ENCODE peak calls at places on chromosomes 7 and 10, in four cellular contexts. Z, I, Q and Y are unnamed samples.

GRCh38 chr7:98294798-98295382 is 13.4 kb downstream of the BRI3 start:
- DNase-seq in Z (peak), I (peak), Q (peak), Y (peak)

GRCh38 chr7:77326131-77326530 is 90.0 kb downstream of the GSAP start:
- DNase-seq in Z (no peak), I (no peak), Q (peak), Y (no peak)

GRCh38 chr10:112379635-112380296 is 5.8 kb downstream of the ACSL5 start:
- DNase-seq in Z (no peak), I (no peak), Q (peak), Y (peak)

GRCh38 chr10:80382989-80383388 is 25.4 kb upstream of the PRXL2A start:
- DNase-seq in Z (peak), I (peak), Q (peak), Y (peak)

GRCh38 chr10:88004451-88004850 is 141.0 kb downstream of the PTEN start:
- DNase-seq in Z (peak), I (no peak), Q (peak), Y (peak)

GRCh38 chr7:135463905-135464304 is 46.0 kb downstream of the CNOT4 start:
- DNase-seq in Z (no peak), I (no peak), Q (no peak), Y (no peak)

GRCh38 chr10:44245601-44245938 is 139.3 kb downstream of the CXCL12 start:
- DNase-seq in Z (peak), I (no peak), Q (peak), Y (peak)

GRCh38 chr10:100100651-100101525 is 19.2 kb upstream of the CPN1 start:
- DNase-seq in Z (peak), I (no peak), Q (peak), Y (peak)

GRCh38 chr7:139476891-139477290 is 6.6 kb downstream of the KLRG2 start:
- DNase-seq in Z (peak), I (no peak), Q (no peak), Y (no peak)

GRCh38 chr7:957418-958220 is 3.1 kb upstream of the ADAP1 start:
- DNase-seq in Z (peak), I (peak), Q (no peak), Y (peak)

DNA sequence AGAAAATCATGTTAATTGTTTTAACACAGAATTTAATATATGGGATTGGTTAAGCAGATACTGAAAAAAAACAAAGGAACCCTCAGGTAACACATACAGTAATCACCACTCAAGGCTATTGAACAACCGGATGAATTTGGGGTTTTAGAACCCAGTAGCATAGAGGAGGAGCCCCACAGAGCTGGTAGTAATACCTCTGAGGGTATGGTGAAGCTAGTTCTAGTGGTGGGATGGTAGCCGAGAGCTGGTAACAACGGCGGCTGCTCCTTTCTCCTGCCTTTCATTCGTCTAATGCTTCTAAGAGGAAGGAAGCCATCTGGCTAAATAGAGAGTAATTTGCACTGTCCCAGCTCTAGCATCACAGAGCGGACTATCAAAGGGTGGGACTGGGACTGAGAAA is 52.2 kb downstream of the WAC start:
- DNase-seq in Z (no peak), I (no peak), Q (no peak), Y (no peak)
- H3K4ac ChIP-seq in Z (no peak), I (no peak), Q (no peak), Y (no peak)

GRCh38 chr10:131725736-131726459 is 174.9 kb upstream of the PPP2R2D start:
- DNase-seq in Z (no peak), I (peak), Q (no peak), Y (peak)

GRCh38 chr10:131723601-131724530 is 176.9 kb upstream of the PPP2R2D start:
- DNase-seq in Z (no peak), I (peak), Q (no peak), Y (no peak)

GRCh38 chr10:131726967-131727366 is 173.8 kb upstream of the PPP2R2D start:
- DNase-seq in Z (no peak), I (peak), Q (no peak), Y (no peak)

GRCh38 chr10:131726460-131726861 is 174.3 kb upstream of the PPP2R2D start:
- DNase-seq in Z (no peak), I (peak), Q (no peak), Y (peak)

GRCh38 chr10:131724891-131725735 is 175.7 kb upstream of the PPP2R2D start:
- DNase-seq in Z (no peak), I (peak), Q (no peak), Y (no peak)
- H3K4ac ChIP-seq in Z (no peak), I (no peak), Q (no peak), Y (no peak)

GRCh38 chr7:28597284-28597683 is 185.0 kb downstream of the CREB5 start:
- DNase-seq in Z (no peak), I (no peak), Q (no peak), Y (no peak)
- H3K4ac ChIP-seq in Z (no peak), I (no peak), Q (no peak), Y (no peak)

DNA sequence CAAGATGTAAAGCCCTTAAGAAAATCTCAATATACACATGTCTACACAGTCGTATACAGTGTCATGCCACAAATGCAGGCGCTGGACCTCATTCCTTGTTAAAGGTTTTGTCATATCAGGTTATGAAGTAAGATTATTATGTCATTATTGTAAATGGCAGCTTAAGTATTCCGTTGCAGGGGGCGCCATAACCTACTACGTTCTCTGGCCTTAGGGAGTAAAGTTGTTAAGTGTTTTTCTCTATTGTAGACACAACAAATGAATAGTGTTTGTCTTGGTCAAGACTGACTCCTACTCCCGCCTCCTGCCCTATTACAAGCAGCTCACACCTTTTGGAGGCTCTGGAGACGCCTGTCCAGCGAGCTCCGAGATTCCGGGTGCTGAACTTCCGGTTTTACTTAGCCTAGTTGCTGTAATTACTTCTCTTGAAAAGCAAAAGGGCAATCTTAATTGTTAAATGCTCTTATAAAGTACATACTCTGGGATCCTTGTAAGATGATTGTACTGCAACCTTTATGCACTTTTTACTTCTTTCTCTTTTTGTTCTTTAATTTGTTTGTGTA is 984 bp downstream of the GATAD1 start:
- DNase-seq in Z (peak), I (no peak), Q (peak), Y (peak)
- H3K4ac ChIP-seq in Z (no peak), I (no peak), Q (peak), Y (no peak)

DNA sequence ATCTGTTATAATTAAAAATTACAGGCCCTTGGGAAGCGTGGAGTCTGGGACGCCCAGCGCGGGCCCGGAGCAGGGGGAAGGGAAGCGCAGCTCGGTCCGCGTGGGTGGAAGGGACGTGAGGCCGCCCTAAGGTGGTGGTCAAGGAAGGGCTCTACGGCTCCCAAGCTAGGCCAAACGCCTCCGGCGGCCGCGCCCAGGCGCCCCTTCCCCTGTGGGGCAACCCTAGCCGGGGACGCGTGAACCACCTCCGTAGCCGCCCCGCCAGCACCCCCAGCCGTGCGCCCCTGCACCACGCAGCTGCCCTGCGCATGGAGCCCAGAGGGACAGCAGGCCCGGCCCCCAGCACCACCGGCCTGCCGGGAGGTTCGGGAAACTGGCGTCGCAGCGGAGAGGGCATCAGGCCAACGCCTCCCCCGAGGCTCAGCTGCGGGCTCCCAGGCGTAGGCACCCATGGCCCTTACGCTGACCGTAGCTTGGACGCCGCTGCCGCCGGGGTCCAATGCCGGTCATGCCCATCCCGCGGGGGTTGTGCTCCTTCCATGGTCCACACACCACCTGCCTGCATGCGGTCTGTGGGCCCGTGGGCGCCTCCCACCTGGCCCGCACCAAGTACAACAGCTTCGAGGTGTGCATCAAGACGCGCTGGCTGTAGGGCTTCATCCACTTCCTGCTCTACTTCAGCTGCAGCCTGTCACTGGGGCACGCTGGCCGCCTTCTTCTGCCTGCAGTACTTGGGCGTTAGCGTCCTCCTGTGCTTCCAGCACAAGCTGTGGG is 166.7 kb downstream of the SEPTIN7 start:
- DNase-seq in Z (no peak), I (peak), Q (no peak), Y (no peak)
- H3K4ac ChIP-seq in Z (no peak), I (no peak), Q (no peak), Y (no peak)

GRCh38 chr7:101232141-101232821 is 5.3 kb downstream of the CLDN15 start:
- DNase-seq in Z (peak), I (peak), Q (no peak), Y (peak)
- H3K4ac ChIP-seq in Z (peak), I (no peak), Q (peak), Y (no peak)